ENCODE peak calls at places on chromosomes 4 and X, in nine cellular contexts. Z, R, E, G, W, H, J, D and P are unnamed samples.

GRCh38 chr4:142671516-142671915 is 174.6 kb downstream of the INPP4B start:
- DNase-seq in Z (no peak), R (no peak), D (no peak), H (no peak), E (no peak), G (no peak), W (no peak), J (no peak), P (no peak)

GRCh38 chr4:57053508-57053907 is 56.7 kb downstream of the IGFBP7 start:
- DNase-seq in H (no peak), R (no peak), J (no peak), Z (no peak), G (peak), D (no peak), E (peak), W (no peak), P (no peak)

GRCh38 chr4:136121431-136121830 is 1410.9 kb downstream of the PCDH18 start:
- DNase-seq in Z (no peak), E (no peak), G (no peak), H (no peak), W (no peak), D (no peak), R (no peak), J (no peak), P (no peak)

GRCh38 chrX:110181459-110182137 is 136.3 kb downstream of the AMMECR1 start:
- DNase-seq in G (no peak), H (no peak), D (no peak), E (no peak), Z (no peak), R (no peak), W (no peak), J (no peak), P (no peak)

GRCh38 chr4:151110236-151110635 is 10.8 kb downstream of the RPS3A start:
- DNase-seq in G (no peak), E (no peak), H (no peak), R (no peak), Z (no peak), J (no peak), D (no peak), W (no peak), P (no peak)

GRCh38 chr4:174628206-174628605 is 105.9 kb upstream of the HPGD start:
- DNase-seq in H (no peak), D (no peak), R (no peak), G (no peak), E (no peak), Z (no peak), W (no peak), J (no peak), P (no peak)

GRCh38 chr4:158209825-158210807 is at the start of gene TMEM144:
- DNase-seq in G (peak), D (peak), Z (no peak), J (peak), H (peak), W (peak), R (peak), E (peak), P (peak)

GRCh38 chr4:30399476-30399875 is 320.7 kb upstream of the PCDH7 start:
- DNase-seq in Z (no peak), E (no peak), G (no peak), D (no peak), W (no peak), R (no peak), J (no peak), H (no peak), P (no peak)

GRCh38 chr4:72094054-72094780 is 62.4 kb downstream of the NPFFR2 start:
- DNase-seq in H (no peak), W (no peak), E (no peak), G (no peak), J (no peak), Z (no peak), D (no peak), R (no peak), P (no peak)

GRCh38 chr4:61200195-61200990 is at the start of gene ADGRL3:
- DNase-seq in R (no peak), E (no peak), D (peak), W (no peak), G (peak), H (no peak), J (no peak), Z (peak), P (no peak)

GRCh38 chr4:171847751-171848150 is 34.5 kb downstream of the GALNTL6 start:
- DNase-seq in E (no peak), G (no peak), D (no peak), W (no peak), R (no peak), Z (no peak), J (no peak), H (no peak), P (no peak)

GRCh38 chrX:44071070-44071645 is 98.0 kb upstream of the NDP start:
- DNase-seq in H (no peak), D (no peak), G (no peak), W (no peak), E (no peak), Z (no peak), J (no peak), R (no peak), P (no peak)

GRCh38 chrX:119194631-119195030 is 41.5 kb upstream of the PGRMC1 start:
- DNase-seq in G (no peak), Z (no peak), J (no peak), D (no peak), E (no peak), R (no peak), W (no peak), H (no peak), P (no peak)

GRCh38 chr4:113872426-113873260 is 106.8 kb downstream of the ARSJ start:
- DNase-seq in H (no peak), R (no peak), W (no peak), Z (no peak), D (no peak), G (peak), E (no peak), J (no peak), P (no peak)

GRCh38 chrX:106263817-106264216 is 95.7 kb downstream of the PWWP3B start:
- DNase-seq in Z (no peak), E (no peak), W (no peak), D (no peak), R (no peak), J (no peak), G (no peak), H (no peak), P (no peak)

GRCh38 chr4:81565137-81565870 is 93.6 kb upstream of the RASGEF1B start:
- DNase-seq in G (no peak), D (peak), W (no peak), R (no peak), J (peak), Z (no peak), H (peak), E (peak), P (no peak)

GRCh38 chr4:123976285-123976684 is 579.7 kb downstream of the SPRY1 start:
- DNase-seq in E (no peak), D (no peak), J (no peak), W (no peak), H (no peak), G (peak), R (no peak), Z (no peak), P (no peak)

GRCh38 chr4:43782391-43782790 is 666.2 kb downstream of the KCTD8 start:
- DNase-seq in E (no peak), W (no peak), G (no peak), R (no peak), Z (no peak), J (no peak), D (no peak), H (no peak), P (no peak)

GRCh38 chrX:154654372-154654771 is 993 bp upstream of the CTAG2 start:
- DNase-seq in W (no peak), Z (no peak), J (no peak), G (no peak), H (no peak), D (no peak), R (no peak), E (no peak), P (no peak)

GRCh38 chr4:104064650-104065577 is 345.1 kb upstream of the TACR3 start:
- DNase-seq in J (peak), H (peak), R (peak), G (no peak), E (peak), Z (peak), W (peak), D (no peak), P (peak)

DNA sequence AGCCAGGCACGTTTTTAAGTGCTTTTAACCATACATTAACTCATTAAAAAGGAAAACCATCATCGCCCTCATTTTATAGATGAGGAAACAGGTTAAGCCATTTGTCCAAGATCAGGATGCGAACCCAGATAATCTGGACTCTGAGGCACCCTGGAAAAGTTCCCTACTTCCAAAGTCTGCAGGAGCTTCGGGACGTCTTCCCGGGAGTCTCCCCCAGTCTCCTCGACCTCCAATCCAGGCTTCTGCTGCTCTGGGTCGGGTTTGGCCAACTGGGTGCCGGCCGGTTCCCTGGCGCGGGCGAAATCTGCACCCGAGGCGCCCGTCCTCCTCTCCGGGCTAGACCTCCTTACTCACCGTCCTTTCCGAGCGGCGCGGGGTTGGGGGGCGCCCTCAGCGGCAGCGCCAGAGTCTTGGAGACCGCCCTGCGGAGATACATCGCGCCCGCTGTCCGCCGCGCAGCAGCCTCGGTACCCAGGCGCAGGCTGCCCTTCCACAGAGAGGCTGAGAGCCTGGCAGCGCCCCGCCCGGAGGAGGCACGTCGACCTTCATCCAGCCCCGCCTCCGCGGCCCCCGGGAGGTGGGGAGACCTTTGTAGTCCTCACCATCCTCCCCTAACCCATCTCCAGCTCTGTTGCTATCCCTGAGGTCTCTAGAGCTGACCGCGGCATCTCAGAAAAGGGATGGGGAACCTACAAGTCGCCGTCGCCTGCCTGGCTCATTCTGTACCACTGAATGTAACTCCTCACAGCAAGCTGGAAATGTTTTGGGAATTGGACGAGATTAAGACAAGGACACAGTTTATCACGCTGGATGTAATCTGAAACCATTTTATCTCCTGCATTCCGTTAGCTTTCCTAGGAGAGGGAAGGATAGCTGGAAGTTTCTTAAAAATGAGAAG is at the start of gene MGARP:
- DNase-seq in J (no peak), D (no peak), R (no peak), Z (no peak), G (peak), E (no peak), W (no peak), H (no peak), P (peak)
- TF ChIP-seq POLR2A in J (no peak), D (no peak), R (no peak), Z (no peak), G (no peak), E (no peak), W (no peak), H (no peak), P (no peak)

GRCh38 chr4:183444149-183444952 is at the start of gene CDKN2AIP:
- DNase-seq in H (peak), E (peak), D (peak), J (peak), W (peak), G (peak), R (peak), Z (peak), P (peak)
- TF ChIP-seq POLR2A in H (peak), E (peak), D (peak), J (peak), W (no peak), G (peak), R (peak), Z (peak), P (peak)

DNA sequence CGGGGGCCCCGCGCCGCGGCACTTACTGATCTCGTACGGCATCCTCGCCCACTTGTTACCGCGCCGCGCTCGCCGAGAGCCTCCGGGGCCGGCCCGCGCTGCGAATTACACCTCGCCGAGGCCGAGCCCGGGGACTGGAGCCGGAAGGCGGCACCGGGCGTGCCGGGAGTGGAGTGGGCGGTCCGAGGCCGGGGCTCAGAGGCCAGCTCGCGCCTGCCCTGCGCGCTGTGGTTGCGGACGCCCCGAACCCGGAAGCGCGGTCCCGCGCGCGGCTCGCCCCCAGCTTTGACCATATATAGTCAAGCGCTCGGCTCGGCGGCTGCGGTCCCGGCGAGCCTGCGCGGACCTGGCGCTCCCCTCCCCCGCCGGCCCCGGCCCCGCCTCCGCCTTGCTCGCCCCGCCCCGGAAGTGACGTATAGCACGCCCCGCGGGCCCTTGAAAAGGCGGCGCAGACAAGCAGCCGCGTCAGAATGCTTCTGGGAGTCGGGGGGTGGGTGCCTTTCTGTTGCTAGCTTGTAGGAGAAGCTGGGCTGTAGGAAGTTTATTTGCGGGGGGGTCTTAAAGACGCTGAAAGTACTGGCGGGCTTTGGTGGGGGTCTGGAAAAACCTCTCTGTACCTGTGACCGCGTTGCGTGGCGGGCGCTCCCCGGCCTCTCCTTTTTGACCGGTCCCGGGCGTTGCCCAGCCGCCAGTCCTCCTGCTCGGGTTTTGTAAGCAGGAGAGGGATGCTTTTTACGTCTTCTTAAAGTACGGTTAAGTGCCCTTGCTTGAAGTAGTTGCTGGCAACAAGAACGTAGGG is at the start of gene WDR1:
- DNase-seq in R (peak), J (peak), G (peak), H (peak), D (peak), W (peak), E (peak), Z (peak), P (peak)
- TF ChIP-seq POLR2A in R (no peak), J (peak), G (peak), H (peak), D (peak), W (peak), E (peak), Z (peak), P (peak)

GRCh38 chr4:140523857-140524742 is at the start of gene ELMOD2:
- DNase-seq in G (peak), W (peak), J (peak), E (peak), H (peak), Z (peak), D (peak), R (peak), P (peak)
- TF ChIP-seq POLR2A in G (peak), W (peak), J (no peak), E (peak), H (no peak), Z (peak), D (no peak), R (peak), P (peak)

GRCh38 chrX:71492086-71493065 is 40.5 kb upstream of the OGT start:
- DNase-seq in H (peak), G (peak), D (peak), J (peak), Z (no peak), E (peak), W (no peak), R (no peak), P (peak)
- TF ChIP-seq POLR2A in H (no peak), G (no peak), D (no peak), J (no peak), Z (no peak), E (no peak), W (no peak), R (no peak), P (no peak)

GRCh38 chr4:8244931-8245460 is 24.6 kb upstream of the HTRA3 start:
- DNase-seq in D (no peak), R (no peak), Z (no peak), J (no peak), H (no peak), W (no peak), E (no peak), G (no peak), P (no peak)

GRCh38 chr4:8241895-8242696 is 27.5 kb upstream of the HTRA3 start:
- DNase-seq in Z (peak), H (peak), J (peak), R (peak), G (peak), E (peak), W (peak), D (peak), P (peak)

GRCh38 chr4:8242782-8243556 is 26.6 kb upstream of the HTRA3 start:
- DNase-seq in H (no peak), J (no peak), W (no peak), D (no peak), Z (no peak), R (no peak), E (no peak), G (no peak), P (peak)

GRCh38 chr4:8245879-8246833 is 23.4 kb upstream of the HTRA3 start:
- DNase-seq in H (no peak), G (no peak), D (no peak), J (no peak), Z (no peak), E (no peak), W (no peak), R (no peak), P (no peak)

GRCh38 chr4:8244001-8244757 is 25.4 kb upstream of the HTRA3 start:
- DNase-seq in R (no peak), Z (no peak), D (no peak), W (no peak), E (no peak), J (no peak), H (no peak), G (no peak), P (no peak)
- TF ChIP-seq POLR2A in R (no peak), Z (no peak), D (no peak), W (no peak), E (no peak), J (no peak), H (no peak), G (no peak), P (no peak)

GRCh38 chr4:26589699-26590098 is 5.8 kb downstream of the TBC1D19 start:
- DNase-seq in J (no peak), W (no peak), G (no peak), E (no peak), H (no peak), R (no peak), Z (no peak), D (no peak), P (no peak)

GRCh38 chr4:26584725-26585124 is 841 bp downstream of the TBC1D19 start:
- DNase-seq in R (no peak), D (no peak), J (no peak), H (no peak), E (no peak), Z (no peak), W (no peak), G (no peak), P (no peak)

GRCh38 chr4:26579169-26579568 is 4.7 kb upstream of the TBC1D19 start:
- DNase-seq in Z (no peak), J (no peak), R (no peak), W (no peak), D (no peak), H (no peak), G (no peak), E (no peak), P (no peak)

GRCh38 chr4:26583538-26583864 is 383 bp upstream of the TBC1D19 start:
- DNase-seq in H (no peak), E (no peak), W (no peak), Z (no peak), G (no peak), R (no peak), J (no peak), D (no peak), P (no peak)

DNA sequence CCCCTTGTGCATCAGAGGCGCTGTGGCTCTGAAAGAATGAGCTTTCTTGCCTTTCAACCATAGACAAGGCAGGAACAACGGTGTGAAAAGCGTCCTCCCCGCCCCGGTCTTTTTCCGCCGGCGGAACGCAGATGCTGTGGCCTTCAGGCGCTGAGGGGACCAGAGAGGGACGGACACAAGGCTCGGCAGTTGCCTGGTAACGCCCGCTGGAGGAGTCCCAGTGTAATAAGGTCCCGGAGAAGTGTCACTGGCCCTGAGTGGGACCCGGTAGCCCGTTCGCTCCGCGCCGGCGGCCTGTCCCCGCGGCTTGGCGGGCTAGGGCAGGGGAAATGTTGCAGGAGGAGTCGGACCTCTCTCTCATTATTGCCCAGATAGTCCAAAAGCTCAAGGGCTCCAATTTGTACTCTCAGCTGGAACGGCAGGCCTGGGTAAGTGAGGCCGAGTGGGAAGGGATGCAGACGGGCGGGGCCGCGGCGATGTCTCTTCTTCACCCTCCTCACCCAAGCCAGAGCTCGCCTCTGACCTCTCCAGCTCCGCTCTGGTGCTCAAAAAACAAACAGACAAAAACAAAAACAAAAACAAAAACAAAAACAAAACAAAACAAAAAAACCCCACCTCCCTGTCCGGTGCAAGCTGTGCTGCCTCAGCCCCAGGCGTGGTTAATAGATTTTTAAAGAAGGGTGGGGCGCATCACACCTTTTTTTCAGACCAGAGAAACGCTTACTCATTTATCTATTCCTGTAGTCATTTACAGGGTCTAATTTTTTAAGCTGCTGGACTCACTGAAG is at the start of gene TBC1D19:
- DNase-seq in G (peak), R (peak), E (peak), W (peak), J (peak), Z (peak), H (peak), D (peak), P (peak)
- TF ChIP-seq POLR2A in G (no peak), R (peak), E (peak), W (peak), J (no peak), Z (peak), H (no peak), D (no peak), P (peak)

GRCh38 chrX:102849396-102849795 is 87.7 kb upstream of the RAB40AL start:
- DNase-seq in E (no peak), W (no peak), R (no peak), Z (no peak), H (no peak), J (no peak), G (no peak), D (no peak), P (no peak)
- TF ChIP-seq POLR2A in E (no peak), W (no peak), R (no peak), Z (no peak), H (no peak), J (no peak), G (no peak), D (no peak), P (no peak)

GRCh38 chrX:47218280-47218919 is at the start of gene CDK16:
- DNase-seq in D (peak), W (peak), R (peak), E (peak), J (peak), G (peak), H (peak), Z (peak), P (peak)

GRCh38 chrX:47217121-47217851 is 1.2 kb upstream of the CDK16 start:
- DNase-seq in J (no peak), Z (no peak), W (no peak), H (no peak), E (peak), R (peak), G (peak), D (peak), P (peak)

GRCh38 chrX:47216393-47216925 is 2.0 kb upstream of the CDK16 start:
- DNase-seq in E (no peak), D (peak), H (no peak), W (no peak), G (no peak), Z (no peak), R (no peak), J (no peak), P (no peak)

GRCh38 chrX:47218920-47219815 is 687 bp downstream of the CDK16 start:
- DNase-seq in Z (peak), H (no peak), G (no peak), W (no peak), R (no peak), E (peak), D (peak), J (no peak), P (peak)

GRCh38 chrX:47217852-47218279 is 615 bp upstream of the CDK16 start:
- DNase-seq in R (peak), D (peak), W (peak), J (peak), H (peak), G (peak), Z (peak), E (peak), P (peak)
- TF ChIP-seq POLR2A in R (no peak), D (no peak), W (no peak), J (no peak), H (no peak), G (no peak), Z (no peak), E (no peak), P (no peak)